ENCODE peak calls at places on chromosomes 13 and 19, in four cellular contexts. H is uterus; D is CD4-positive, alpha-beta memory T cell; I is psoas muscle. S is an unnamed sample.

GRCh38 chr19:35124098-35125060 is 8.8 kb downstream of the FXYD3 start:
- DNase-seq in H (peak; percentile 95), D (peak; percentile 83), I (peak; percentile 94), S (peak; percentile 86)

GRCh38 chr13:25980255-25980654 is 71.6 kb downstream of the SHISA2 start:
- DNase-seq in H (no peak), D (no peak), I (no peak), S (no peak)

GRCh38 chr13:112771139-112771876 is 81.5 kb downstream of the ATP11A start:
- DNase-seq in H (no peak), D (no peak), I (no peak), S (no peak)

GRCh38 chr13:76667551-76667950 is 218.7 kb downstream of the KCTD12 start:
- DNase-seq in H (peak; percentile 37), D (no peak), I (no peak), S (no peak)

GRCh38 chr13:43273362-43273761 is 250.0 kb downstream of the DNAJC15 start:
- DNase-seq in H (no peak), D (no peak), I (no peak), S (no peak)

GRCh38 chr13:73303858-73304257 is 245.1 kb downstream of the KLF5 start:
- DNase-seq in H (no peak), D (no peak), I (no peak), S (no peak)

GRCh38 chr19:19372656-19373416 is 32.6 kb upstream of the GATAD2A start:
- DNase-seq in H (peak; percentile 58), D (peak; percentile 41), I (no peak), S (peak; percentile 59)

GRCh38 chr13:85347251-85347650 is 452.0 kb downstream of the SLITRK6 start:
- DNase-seq in H (no peak), D (no peak), I (no peak), S (peak; percentile 55)

GRCh38 chr19:7137120-7137519 is 67.6 kb downstream of the ZNF557 start:
- DNase-seq in H (no peak), D (no peak), I (no peak), S (no peak)

GRCh38 chr19:10230904-10231623 is at the start of gene S1PR2:
- DNase-seq in H (peak; percentile 80), D (peak; percentile 67), I (peak; percentile 87), S (peak; percentile 85)

GRCh38 chr13:56166864-56167263 is 973.9 kb upstream of the PRR20A start:
- DNase-seq in H (no peak), D (no peak), I (no peak), S (no peak)

GRCh38 chr19:7944177-7944761 is 803 bp upstream of the TIMM44 start:
- DNase-seq in H (peak; percentile 90), D (peak; percentile 82), I (peak; percentile 88), S (peak; percentile 90)

GRCh38 chr19:46488551-46488950 is 7.1 kb downstream of the PNMA8B start:
- DNase-seq in H (no peak), D (no peak), I (no peak), S (no peak)

GRCh38 chr13:99270503-99270902 is 12.3 kb upstream of the GPR18 start:
- DNase-seq in H (no peak), D (no peak), I (no peak), S (no peak)

GRCh38 chr13:111559612-111560423 is 239.4 kb downstream of the TEX29 start:
- DNase-seq in H (no peak), D (no peak), I (no peak), S (peak; percentile 43)

GRCh38 chr19:4730740-4731171 is 7.1 kb upstream of the DPP9 start:
- DNase-seq in H (no peak), D (peak; percentile 53), I (no peak), S (no peak)

GRCh38 chr19:43525836-43526771 is 897 bp downstream of the ETHE1 start:
- DNase-seq in H (no peak), D (no peak), I (no peak), S (no peak)

GRCh38 chr13:89454736-89455135 is 1783.6 kb downstream of the SLITRK5 start:
- DNase-seq in H (no peak), D (no peak), I (no peak), S (no peak)

GRCh38 chr13:34411881-34412280 is 530.2 kb upstream of the NBEA start:
- DNase-seq in H (no peak), D (no peak), I (no peak), S (no peak)

GRCh38 chr19:30596813-30597399 is 224.7 kb downstream of the ZNF536 start:
- DNase-seq in H (no peak), D (no peak), I (no peak), S (no peak)

DNA sequence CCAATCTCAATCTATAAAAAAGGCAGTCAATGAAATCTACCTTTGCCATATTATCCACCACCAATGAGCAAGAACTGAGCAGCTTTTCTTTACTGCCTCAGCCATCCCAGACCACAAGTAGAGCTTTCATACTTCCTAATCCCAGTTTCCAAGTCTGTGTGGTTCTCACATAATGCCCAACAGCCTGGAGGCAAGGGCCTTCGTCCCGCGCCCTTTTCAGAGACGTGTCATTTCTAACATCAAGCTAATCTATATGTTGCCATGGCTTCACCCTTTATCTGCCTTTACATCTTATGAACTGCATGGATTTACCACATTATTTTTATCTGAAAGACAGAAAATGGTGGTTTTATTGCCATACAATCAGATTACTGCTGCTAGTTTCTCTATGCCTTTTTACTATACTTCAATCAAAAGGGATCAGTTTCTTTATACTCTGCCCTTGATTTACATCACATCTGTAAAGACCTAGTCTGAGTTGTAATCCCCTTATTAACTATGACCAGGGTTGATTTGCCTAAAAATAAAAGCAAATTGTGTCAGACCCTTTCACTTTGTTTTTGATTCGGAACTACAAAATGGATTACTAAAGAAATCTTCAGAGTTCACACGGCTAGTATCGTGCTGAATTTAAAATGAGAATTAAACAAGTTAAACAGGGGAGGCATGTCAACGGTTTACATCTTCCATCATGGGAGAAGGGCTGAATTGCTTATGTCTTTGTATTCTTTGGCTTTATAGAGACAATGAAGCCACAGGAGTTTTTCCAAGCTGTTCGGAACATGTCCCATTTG is 5.8 kb downstream of the EFNB2 start:
- DNase-seq in H (no peak), D (no peak), I (no peak), S (no peak)
- H3K4me3 ChIP-seq in H (no peak overlapping the region), D (no peak overlapping the region), I (peak overlapping the region; percentile 14), S (no peak overlapping the region)

DNA sequence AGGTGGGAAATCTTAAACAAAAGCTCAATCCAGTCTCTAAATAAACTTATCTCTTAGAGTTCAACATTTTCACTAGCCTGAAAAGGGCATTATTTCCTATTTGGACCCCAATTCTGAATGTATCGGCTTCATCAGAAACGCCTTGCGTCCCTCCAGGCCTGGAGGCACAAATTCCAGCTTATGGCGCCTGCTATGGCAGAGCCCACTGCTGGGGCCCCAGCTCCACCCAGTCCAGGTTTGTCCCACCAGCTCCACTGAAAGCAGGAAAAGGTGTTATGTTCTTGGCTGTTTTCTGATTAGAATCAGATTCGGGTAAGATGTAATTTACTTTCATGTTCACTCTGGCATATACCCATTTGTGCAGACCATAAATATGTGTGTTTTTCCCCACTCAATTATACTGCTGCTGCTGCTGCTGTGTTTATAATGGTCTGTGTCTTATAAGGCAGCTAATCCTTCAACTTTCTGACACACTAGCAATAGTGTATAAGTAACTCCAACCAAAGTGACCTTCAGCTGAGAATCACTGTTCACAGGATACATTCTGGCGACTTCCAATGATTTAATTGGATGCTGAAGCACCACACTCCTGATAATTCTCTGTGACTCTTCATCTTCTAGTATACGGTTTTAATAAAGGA is 6.4 kb downstream of the IRS2 start:
- DNase-seq in H (no peak), D (no peak), I (no peak), S (no peak)
- H3K4me1 ChIP-seq in H (peaks cover 16% of the 10 kb centered on the region), D (peaks cover 58% of the 10 kb centered on the region), I (peaks cover 54% of the 10 kb centered on the region), S (peaks cover 74% of the 10 kb centered on the region)

DNA sequence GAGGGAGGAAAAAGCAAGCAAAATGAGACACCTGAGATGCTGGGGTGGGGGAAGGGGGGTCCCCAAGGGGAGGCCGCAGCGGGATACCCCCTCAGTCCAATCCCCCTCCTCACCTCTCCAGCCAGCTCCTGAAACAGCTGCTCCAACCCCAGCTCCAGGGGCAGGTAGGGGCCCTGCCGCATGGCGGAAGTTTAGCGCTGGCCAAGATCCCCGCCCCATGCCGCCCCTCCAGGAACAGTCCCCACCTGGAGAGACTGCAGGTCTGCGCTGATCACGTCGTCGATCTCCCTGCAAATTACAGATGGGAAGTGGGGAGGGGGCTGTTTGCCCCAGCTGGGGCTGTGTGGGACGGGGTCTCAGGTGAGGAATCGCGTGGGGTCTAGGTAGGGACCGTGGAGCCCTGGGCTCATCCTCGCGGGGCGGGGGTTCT is 9.0 kb downstream of the CAPN12 start:
- DNase-seq in H (peak; percentile 43), D (peak; percentile 53), I (no peak), S (no peak)
- H3K4me3 ChIP-seq in H (no peak overlapping the region), D (peak overlapping the region; percentile 2), I (no peak overlapping the region), S (no peak overlapping the region)

GRCh38 chr19:55633866-55634265 is 6.9 kb upstream of the ZNF580 start:
- DNase-seq in H (no peak), D (no peak), I (peak; percentile 5), S (no peak)

GRCh38 chr19:55637534-55637933 is 3.3 kb upstream of the ZNF580 start:
- DNase-seq in H (no peak), D (no peak), I (no peak), S (no peak)

GRCh38 chr19:55636723-55637122 is 4.1 kb upstream of the ZNF580 start:
- DNase-seq in H (no peak), D (no peak), I (peak; percentile 8), S (no peak)

GRCh38 chr19:55635334-55635717 is 5.5 kb upstream of the ZNF580 start:
- DNase-seq in H (no peak), D (no peak), I (no peak), S (no peak)

DNA sequence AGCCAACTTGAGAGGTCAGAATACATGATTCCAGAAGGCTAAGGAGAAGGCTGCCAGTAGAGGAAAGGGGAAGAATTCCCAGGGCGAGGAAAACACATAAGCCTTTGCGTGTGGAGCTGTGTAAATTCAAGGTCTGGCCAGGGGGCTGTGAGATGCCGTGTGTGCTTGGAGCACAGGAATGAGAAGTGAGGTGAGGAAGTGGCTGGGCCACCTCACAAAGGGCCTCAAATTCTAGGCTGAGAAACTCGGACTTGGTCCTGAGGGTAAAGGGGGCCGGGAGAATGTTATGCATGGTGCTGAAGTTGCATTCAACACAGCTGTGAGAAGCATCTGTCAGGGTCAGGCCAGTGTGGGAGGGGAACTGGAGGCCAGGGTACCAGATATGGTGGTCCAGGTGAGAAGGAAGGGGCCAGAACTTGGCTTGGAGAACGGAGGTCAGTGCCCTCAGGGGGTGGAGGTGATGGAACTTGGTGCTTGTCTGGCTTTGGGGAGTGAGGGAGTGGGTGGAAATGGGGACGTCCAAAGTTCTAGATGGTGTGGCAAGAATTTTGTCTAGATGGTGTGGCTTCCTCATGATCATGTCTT is 4.9 kb upstream of the ZNF580 start:
- DNase-seq in H (no peak), D (no peak), I (no peak), S (no peak)
- H3K4me1 ChIP-seq in H (peaks cover 30% of the 10 kb centered on the region), D (peaks cover 59% of the 10 kb centered on the region), I (peaks cover 39% of the 10 kb centered on the region), S (peaks cover 25% of the 10 kb centered on the region)

GRCh38 chr13:37598572-37598971 is at the start of gene POSTN:
- DNase-seq in H (peak; percentile 18), D (no peak), I (no peak), S (no peak)
- H3K4me3 ChIP-seq in H (peak within 1 kb of the TSS; percentile 11), D (no peak within 1 kb of the TSS), I (no peak within 1 kb of the TSS), S (no peak within 1 kb of the TSS)

GRCh38 chr13:100810991-100811390 is 136.4 kb upstream of the TMTC4 start:
- DNase-seq in H (no peak), D (no peak), I (no peak), S (no peak)
- H3K4me1 ChIP-seq in H (no peaks in the 10 kb centered on the region), D (no peaks in the 10 kb centered on the region), I (no peaks in the 10 kb centered on the region), S (no peaks in the 10 kb centered on the region)